ENCODE peak calls at places on chromosome 15, in four cellular contexts. L is sigmoid colon, M is suprapubic skin, A is H1. Z is an unnamed sample.

GRCh38 chr15:58476525-58477162 is 44.9 kb downstream of the LIPC start:
- DNase-seq in L (no peak), M (peak; percentile 69), A (no peak), Z (no peak)

GRCh38 chr15:31393441-31394091 is 66.9 kb downstream of the KLF13 start:
- DNase-seq in L (peak; percentile 68), M (no peak), A (no peak), Z (peak; percentile 13)

GRCh38 chr15:61028427-61028826 is 200.7 kb downstream of the RORA start:
- DNase-seq in L (no peak), M (no peak), A (no peak), Z (no peak)

GRCh38 chr15:84947947-84948830 is 33.5 kb upstream of the PDE8A start:
- DNase-seq in L (peak; percentile 76), M (no peak), A (no peak), Z (peak; percentile 19)

GRCh38 chr15:39591141-39591895 is 10.4 kb downstream of the THBS1 start:
- DNase-seq in L (no peak), M (no peak), A (no peak), Z (no peak)

GRCh38 chr15:90481023-90481422 is 48.7 kb upstream of the CRTC3 start:
- DNase-seq in L (no peak), M (no peak), A (no peak), Z (no peak)

GRCh38 chr15:29040367-29040745 is 154.6 kb downstream of the APBA2 start:
- DNase-seq in L (no peak), M (no peak), A (no peak), Z (no peak)

GRCh38 chr15:81520480-81520879 is 146.5 kb upstream of the TMC3 start:
- DNase-seq in L (no peak), M (no peak), A (no peak), Z (no peak)

GRCh38 chr15:95559875-95560394 is 770.6 kb upstream of the NR2F2 start:
- DNase-seq in L (no peak), M (no peak), A (no peak), Z (no peak)

GRCh38 chr15:69713726-69714559 is 261.3 kb downstream of the RPLP1 start:
- DNase-seq in L (no peak), M (no peak), A (no peak), Z (no peak)

GRCh38 chr15:82849556-82850241 is 40.3 kb downstream of the WHAMM start:
- DNase-seq in L (peak; percentile 89), M (peak; percentile 82), A (peak; percentile 81), Z (no peak)

GRCh38 chr15:65762914-65763787 is 28.9 kb downstream of the DENND4A start:
- DNase-seq in L (no peak), M (no peak), A (no peak), Z (no peak)

GRCh38 chr15:56832125-56832524 is 86.3 kb upstream of the TCF12 start:
- DNase-seq in L (peak; percentile 93), M (no peak), A (no peak), Z (no peak)

GRCh38 chr15:90818251-90819210 is 49.9 kb upstream of the FURIN start:
- DNase-seq in L (peak; percentile 74), M (no peak), A (no peak), Z (no peak)

GRCh38 chr15:70906842-70907241 is 14.2 kb downstream of the LRRC49 start:
- DNase-seq in L (no peak), M (no peak), A (no peak), Z (no peak)

GRCh38 chr15:70319466-70319865 is 221.7 kb upstream of the TLE3 start:
- DNase-seq in L (no peak), M (no peak), A (no peak), Z (no peak)

GRCh38 chr15:69723404-69724097 is 270.9 kb downstream of the RPLP1 start:
- DNase-seq in L (peak; percentile 78), M (no peak), A (no peak), Z (no peak)

GRCh38 chr15:36627566-36627965 is 48.1 kb downstream of the CDIN1 start:
- DNase-seq in L (no peak), M (no peak), A (no peak), Z (no peak)

GRCh38 chr15:40846846-40847224 is 3.0 kb downstream of the SPINT1 start:
- DNase-seq in L (no peak), M (no peak), A (no peak), Z (no peak)

GRCh38 chr15:66906660-66907059 is 158.7 kb upstream of the SMAD3 start:
- DNase-seq in L (no peak), M (no peak), A (no peak), Z (no peak)
- TF ChIP-seq EP300 in L (no peak), M (no peak), A (no peak), Z (no peak)

GRCh38 chr15:88718731-88719130 is 79.9 kb downstream of the ISG20 start:
- DNase-seq in L (no peak), M (no peak), A (no peak), Z (no peak)

GRCh38 chr15:88717342-88718017 is 78.7 kb downstream of the ISG20 start:
- DNase-seq in L (no peak), M (no peak), A (no peak), Z (no peak)

GRCh38 chr15:88716543-88717341 is 77.9 kb downstream of the ISG20 start:
- DNase-seq in L (no peak), M (no peak), A (no peak), Z (no peak)

GRCh38 chr15:88714782-88715372 is 76.1 kb downstream of the ISG20 start:
- DNase-seq in L (no peak), M (no peak), A (no peak), Z (peak; percentile 41)

DNA sequence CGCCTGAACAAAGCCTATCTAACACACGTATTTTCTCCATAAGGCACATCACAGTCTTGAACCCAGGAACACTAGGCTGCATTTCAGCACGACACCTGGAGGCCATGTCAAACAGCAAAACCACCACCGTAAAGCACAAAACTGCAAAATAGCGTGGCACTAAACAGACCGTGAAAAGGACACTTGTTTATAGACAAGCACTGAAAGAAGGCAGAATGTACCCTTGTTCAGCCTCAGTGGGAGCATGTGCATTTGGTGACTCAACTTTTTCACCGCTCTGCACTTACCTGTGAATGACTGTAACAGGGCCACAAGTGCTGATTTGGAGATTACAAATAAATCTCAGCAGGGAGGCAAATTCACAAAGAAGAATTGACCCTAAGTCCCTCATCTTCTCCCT is 80.8 kb downstream of the ISG20 start:
- DNase-seq in L (no peak), M (no peak), A (no peak), Z (no peak)
- TF ChIP-seq EP300 in L (no peak), M (no peak), A (no peak), Z (no peak)

DNA sequence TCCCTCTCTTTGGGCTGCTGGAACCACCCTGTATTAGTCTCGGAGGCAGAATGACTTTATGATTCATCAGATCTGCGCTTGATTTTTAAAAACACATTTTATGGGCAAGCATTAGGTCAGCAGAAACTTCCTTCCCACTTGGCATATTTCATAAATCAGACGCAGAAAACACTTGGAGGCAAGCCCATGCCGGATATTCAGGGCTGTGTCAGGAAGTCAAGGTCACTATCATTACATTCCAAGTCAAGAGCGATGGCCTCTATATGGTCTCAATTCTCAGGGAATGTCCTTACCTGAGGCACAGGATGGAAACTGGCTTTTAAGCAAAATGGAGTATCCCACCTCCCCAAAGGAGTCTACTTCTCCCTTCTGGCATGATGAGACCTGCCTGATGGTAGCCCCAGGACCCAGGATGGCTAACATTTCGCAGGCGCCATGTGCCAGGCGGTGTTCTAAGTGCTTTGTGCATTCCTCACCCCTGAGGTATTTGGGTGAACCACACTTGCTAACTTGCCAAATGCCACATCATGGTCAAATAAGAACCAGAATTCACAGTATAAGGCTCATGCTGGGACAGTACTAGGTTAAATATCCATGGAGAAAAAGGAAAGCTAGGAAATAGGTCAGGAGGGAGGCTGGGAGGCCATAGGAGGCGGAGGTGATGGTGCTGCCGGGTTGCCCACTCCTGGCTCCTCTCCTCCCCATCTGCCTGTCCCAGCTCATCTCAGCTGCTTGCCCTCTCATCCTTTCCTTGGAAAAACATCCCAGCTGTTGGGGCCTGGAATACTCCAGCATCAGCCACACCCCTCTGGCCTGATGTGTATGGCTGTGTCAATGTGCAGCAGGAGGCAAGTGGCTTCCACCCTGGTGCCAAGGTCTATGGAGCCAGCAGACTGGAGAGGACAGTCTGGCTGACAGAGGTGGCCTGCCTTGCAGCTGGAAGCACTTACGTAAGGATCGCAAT is 18.8 kb downstream of the BCL2L10 start:
- DNase-seq in L (peak; percentile 78), M (peak; percentile 92), A (no peak), Z (peak; percentile 68)
- TF ChIP-seq EP300 in L (no peak), M (no peak), A (no peak), Z (no peak)

GRCh38 chr15:98138910-98139309 is 178.4 kb downstream of the ARRDC4 start:
- DNase-seq in L (no peak), M (no peak), A (no peak), Z (no peak)
- TF ChIP-seq EP300 in L (no peak), M (no peak), A (no peak), Z (no peak)

DNA sequence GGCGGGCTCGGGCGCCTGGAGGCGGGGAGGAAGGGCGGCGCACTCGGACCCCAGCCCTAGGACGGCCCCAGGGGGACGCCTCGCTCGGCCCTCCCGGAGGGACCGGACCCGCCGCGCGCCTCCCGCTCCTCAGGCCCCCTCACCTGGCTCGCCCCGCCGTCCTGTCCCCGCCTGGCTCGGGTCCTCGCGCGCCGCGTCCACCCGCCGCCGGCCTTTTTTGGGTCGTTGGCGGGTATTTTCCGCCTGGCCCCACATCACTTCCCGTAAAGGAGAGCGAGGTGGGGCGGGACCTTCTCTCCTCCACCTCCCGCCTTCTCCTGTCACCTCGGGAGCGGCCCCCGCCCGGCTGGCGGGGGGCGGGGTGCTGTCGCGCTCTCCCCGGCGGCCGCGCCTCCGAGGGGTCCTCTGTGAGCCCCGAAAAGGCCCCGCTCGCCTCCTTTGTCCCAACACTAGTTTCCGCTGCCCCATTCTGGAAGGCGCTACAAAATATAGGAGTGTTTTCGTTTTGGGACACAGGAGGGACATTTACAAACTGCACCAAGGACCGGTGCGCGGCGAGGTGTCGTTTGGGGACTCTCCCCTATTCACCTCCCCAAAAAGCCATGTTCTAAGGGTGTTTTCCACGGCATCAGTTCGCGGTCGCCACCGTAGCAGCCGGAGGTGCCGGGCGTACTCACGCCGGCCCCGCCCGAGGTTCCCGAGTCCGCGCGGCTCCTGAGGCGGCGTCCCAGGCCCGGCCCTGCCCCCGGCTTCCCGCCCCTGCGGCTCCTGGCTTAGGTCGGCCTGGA is at the start of gene RAB27A:
- DNase-seq in L (peak; percentile 85), M (peak; percentile 84), A (no peak), Z (peak; percentile 31)
- TF ChIP-seq EP300 in L (no peak), M (no peak), A (no peak), Z (no peak)